ENCODE peak calls at places on chromosomes 5 and 9, in five cellular contexts. One of them, this sample, is unnamed.

GRCh38 chr5:78912085-78912771 is 72.9 kb downstream of the ARSB start:
- DNase-seq in Jurkat, Clone E6-1: no peak
- DNase-seq in HT1080: no peak
- DNase-seq in ELR: no peak
- DNase-seq in HCT116: no peak
- DNase-seq in this sample: no peak

GRCh38 chr5:431001-431710 is 11.8 kb upstream of the EXOC3 start:
- DNase-seq in HT1080: peak
- DNase-seq in Jurkat, Clone E6-1: no peak
- DNase-seq in ELR: peak
- DNase-seq in HCT116: peak
- DNase-seq in this sample: no peak

GRCh38 chr5:59019078-59019477 is 436.2 kb downstream of the RAB3C start:
- DNase-seq in Jurkat, Clone E6-1: no peak
- DNase-seq in HCT116: no peak
- DNase-seq in HT1080: no peak
- DNase-seq in ELR: no peak
- DNase-seq in this sample: no peak

GRCh38 chr9:128822407-128823042 is 4.2 kb downstream of the ENDOG start:
- DNase-seq in HT1080: no peak
- DNase-seq in HCT116: no peak
- DNase-seq in ELR: no peak
- DNase-seq in Jurkat, Clone E6-1: no peak
- DNase-seq in this sample: no peak

GRCh38 chr5:124161286-124161685 is 585.2 kb downstream of the ZNF608 start:
- DNase-seq in HCT116: no peak
- DNase-seq in HT1080: no peak
- DNase-seq in Jurkat, Clone E6-1: no peak
- DNase-seq in ELR: no peak
- DNase-seq in this sample: no peak

GRCh38 chr9:22079873-22080341 is 70.8 kb upstream of the CDKN2B start:
- DNase-seq in ELR: peak
- DNase-seq in HCT116: no peak
- DNase-seq in HT1080: no peak
- DNase-seq in Jurkat, Clone E6-1: no peak
- DNase-seq in this sample: no peak

GRCh38 chr5:98840946-98841345 is 67.5 kb downstream of the RGMB start:
- DNase-seq in ELR: no peak
- DNase-seq in Jurkat, Clone E6-1: no peak
- DNase-seq in HCT116: no peak
- DNase-seq in HT1080: no peak
- DNase-seq in this sample: no peak

GRCh38 chr9:131649646-131650045 is 90.2 kb downstream of the RAPGEF1 start:
- DNase-seq in ELR: no peak
- DNase-seq in HT1080: no peak
- DNase-seq in Jurkat, Clone E6-1: no peak
- DNase-seq in HCT116: no peak
- DNase-seq in this sample: no peak

GRCh38 chr9:85536514-85536913 is 205.2 kb downstream of the AGTPBP1 start:
- DNase-seq in HCT116: no peak
- DNase-seq in Jurkat, Clone E6-1: no peak
- DNase-seq in HT1080: no peak
- DNase-seq in ELR: no peak
- DNase-seq in this sample: no peak

GRCh38 chr9:107243757-107244156 is 39.3 kb upstream of the RAD23B start:
- DNase-seq in ELR: peak
- DNase-seq in HCT116: peak
- DNase-seq in Jurkat, Clone E6-1: no peak
- DNase-seq in HT1080: peak
- DNase-seq in this sample: no peak

GRCh38 chr9:37311938-37312730 is 110.4 kb upstream of the GRHPR start:
- DNase-seq in HT1080: peak
- DNase-seq in HCT116: no peak
- DNase-seq in ELR: peak
- DNase-seq in Jurkat, Clone E6-1: no peak
- DNase-seq in this sample: no peak

GRCh38 chr5:53481354-53481886 is 991 bp downstream of the FST start:
- DNase-seq in ELR: peak
- DNase-seq in Jurkat, Clone E6-1: no peak
- DNase-seq in HT1080: peak
- DNase-seq in HCT116: no peak
- DNase-seq in this sample: no peak

GRCh38 chr5:191036-191948 is at the start of gene LRRC14B:
- DNase-seq in HT1080: no peak
- DNase-seq in ELR: no peak
- DNase-seq in Jurkat, Clone E6-1: no peak
- DNase-seq in HCT116: no peak
- DNase-seq in this sample: no peak

GRCh38 chr5:127206320-127207113 is 84.1 kb upstream of the MEGF10 start:
- DNase-seq in ELR: peak
- DNase-seq in HCT116: peak
- DNase-seq in Jurkat, Clone E6-1: no peak
- DNase-seq in HT1080: peak
- DNase-seq in this sample: no peak

GRCh38 chr5:149517461-149518122 is 33.6 kb downstream of the CSNK1A1 start:
- DNase-seq in ELR: no peak
- DNase-seq in HCT116: no peak
- DNase-seq in HT1080: no peak
- DNase-seq in Jurkat, Clone E6-1: no peak
- DNase-seq in this sample: no peak

GRCh38 chr5:34510002-34510401 is 146.1 kb upstream of the RAI14 start:
- DNase-seq in Jurkat, Clone E6-1: no peak
- DNase-seq in ELR: no peak
- DNase-seq in HCT116: no peak
- DNase-seq in HT1080: no peak
- DNase-seq in this sample: no peak

GRCh38 chr9:96441798-96442445 is 8.0 kb upstream of the HABP4 start:
- DNase-seq in HCT116: no peak
- DNase-seq in ELR: peak
- DNase-seq in Jurkat, Clone E6-1: peak
- DNase-seq in HT1080: peak
- DNase-seq in this sample: no peak

GRCh38 chr5:159451197-159452052 is 121.1 kb upstream of the IL12B start:
- DNase-seq in ELR: peak
- DNase-seq in HT1080: peak
- DNase-seq in Jurkat, Clone E6-1: no peak
- DNase-seq in HCT116: peak
- DNase-seq in this sample: no peak

GRCh38 chr9:75139201-75139600 is 50.9 kb downstream of the OSTF1 start:
- DNase-seq in HT1080: no peak
- DNase-seq in HCT116: no peak
- DNase-seq in Jurkat, Clone E6-1: no peak
- DNase-seq in ELR: no peak
- DNase-seq in this sample: no peak

GRCh38 chr5:75466317-75466716 is 45.1 kb downstream of the CERT1 start:
- DNase-seq in Jurkat, Clone E6-1: peak
- DNase-seq in ELR: no peak
- DNase-seq in HT1080: no peak
- DNase-seq in HCT116: no peak
- DNase-seq in this sample: no peak

GRCh38 chr5:5014836-5015235 is 125.3 kb upstream of the ADAMTS16 start:
- DNase-seq in Jurkat, Clone E6-1: no peak
- DNase-seq in HT1080: peak
- DNase-seq in HCT116: no peak
- DNase-seq in ELR: peak
- DNase-seq in this sample: peak

GRCh38 chr9:134618163-134618822 is 23.3 kb upstream of the COL5A1 start:
- DNase-seq in ELR: no peak
- DNase-seq in HCT116: no peak
- DNase-seq in Jurkat, Clone E6-1: no peak
- DNase-seq in HT1080: no peak
- DNase-seq in this sample: no peak

GRCh38 chr5:164672931-164673694 is 1167.7 kb downstream of the MAT2B start:
- DNase-seq in HT1080: peak
- DNase-seq in Jurkat, Clone E6-1: no peak
- DNase-seq in ELR: peak
- DNase-seq in HCT116: no peak
- DNase-seq in this sample: no peak